ENCODE peak calls at places on chromosomes 2 and 18, in five cellular contexts. H, A, J, O and U are unnamed samples. For H3K36me3, the result is how much of the 10 kb centered on the place peaks cover.

GRCh38 chr18:5895886-5896740 is 791 bp upstream of the TMEM200C start:
- DNase-seq in O (peak), H (peak), J (peak), A (no peak), U (peak)

GRCh38 chr2:111168528-111168929 is 47.8 kb downstream of the BCL2L11 start:
- DNase-seq in A (no peak), H (peak), J (peak), O (no peak), U (no peak)

GRCh38 chr2:172931256-172931894 is 144.3 kb upstream of the MAP3K20 start:
- DNase-seq in H (peak), O (no peak), A (no peak), J (peak), U (no peak)

GRCh38 chr18:57891707-57892391 is 88.7 kb upstream of the ATP8B1 start:
- DNase-seq in A (no peak), O (no peak), J (no peak), H (no peak), U (no peak)

GRCh38 chr2:241935314-241935713 is 65.8 kb downstream of the RTP5 start:
- DNase-seq in J (no peak), A (no peak), H (no peak), O (no peak), U (no peak)

GRCh38 chr18:56097561-56098095 is 509.6 kb upstream of the TCF4 start:
- DNase-seq in J (no peak), O (no peak), H (no peak), A (no peak), U (no peak)

GRCh38 chr18:23209031-23209430 is 73.7 kb downstream of the CABLES1 start:
- DNase-seq in A (no peak), H (no peak), O (no peak), J (no peak), U (no peak)

GRCh38 chr2:105790467-105791118 is 45.9 kb downstream of the NCK2 start:
- DNase-seq in O (no peak), A (no peak), J (no peak), H (no peak), U (no peak)

GRCh38 chr2:200479617-200480292 is 30.1 kb downstream of the KCTD18 start:
- DNase-seq in H (no peak), J (no peak), O (no peak), A (no peak), U (no peak)

GRCh38 chr2:227339098-227339599 is 14.1 kb downstream of the MFF start:
- DNase-seq in J (no peak), A (no peak), O (no peak), H (no peak), U (no peak)

GRCh38 chr18:43393174-43393573 is 115.9 kb upstream of the SYT4 start:
- DNase-seq in J (no peak), H (no peak), O (no peak), A (no peak), U (no peak)

GRCh38 chr2:3959372-3959771 is 256.0 kb downstream of the DCDC2C start:
- DNase-seq in A (no peak), O (no peak), J (no peak), H (no peak), U (no peak)

GRCh38 chr2:170530284-170530745 is 184.8 kb upstream of the SP5 start:
- DNase-seq in O (peak), J (peak), H (peak), A (peak), U (peak)

GRCh38 chr2:175560521-175561164 is 379.1 kb upstream of the ATP5MC3 start:
- DNase-seq in O (no peak), A (no peak), J (no peak), H (no peak), U (no peak)

GRCh38 chr2:71678874-71679273 is 225.5 kb downstream of the DYSF start:
- DNase-seq in J (no peak), A (no peak), O (no peak), H (no peak), U (no peak)

GRCh38 chr2:160279813-160280465 is 79.9 kb upstream of the ITGB6 start:
- DNase-seq in H (no peak), O (no peak), J (no peak), A (no peak), U (no peak)

GRCh38 chr18:7596133-7596532 is 29.0 kb downstream of the PTPRM start:
- DNase-seq in A (no peak), H (no peak), J (no peak), O (no peak), U (no peak)

GRCh38 chr2:241340621-241341163 is 15.4 kb upstream of the FARP2 start:
- DNase-seq in J (no peak), A (no peak), O (no peak), H (no peak), U (no peak)

GRCh38 chr2:191215205-191215604 is 30.0 kb upstream of the MYO1B start:
- DNase-seq in H (no peak), A (no peak), O (no peak), J (no peak), U (no peak)

GRCh38 chr2:127106998-127107621 is at the start of gene BIN1:
- DNase-seq in O (peak), A (peak), J (peak), H (peak), U (peak)

GRCh38 chr2:129641371-129641770 is 338.1 kb upstream of the RAB6C start:
- DNase-seq in H (no peak), A (no peak), J (no peak), O (no peak), U (no peak)

GRCh38 chr18:79784965-79785770 is 12.6 kb upstream of the KCNG2 start:
- DNase-seq in A (no peak), H (no peak), J (no peak), O (peak), U (no peak)

GRCh38 chr18:23188391-23188790 is 53.1 kb downstream of the CABLES1 start:
- DNase-seq in J (no peak), H (no peak), O (no peak), A (no peak), U (no peak)

GRCh38 chr2:234964631-234965461 is 13.0 kb downstream of the SH3BP4 start:
- DNase-seq in H (no peak), J (no peak), A (no peak), O (peak), U (peak)

GRCh38 chr18:47283476-47283875 is 32.0 kb upstream of the SKOR2 start:
- DNase-seq in H (no peak), A (no peak), O (no peak), J (no peak), U (no peak)

GRCh38 chr2:100832885-100833284 is 12.9 kb downstream of the NPAS2 start:
- DNase-seq in H (no peak), J (no peak), O (no peak), A (no peak), U (no peak)

GRCh38 chr2:102604754-102605153 is 14.6 kb upstream of the SLC9A2 start:
- DNase-seq in A (no peak), O (no peak), J (no peak), H (peak), U (no peak)

GRCh38 chr18:51038110-51038509 is 8.1 kb downstream of the SMAD4 start:
- DNase-seq in A (no peak), J (no peak), O (no peak), H (no peak), U (no peak)

GRCh38 chr2:149657393-149657792 is 69.8 kb upstream of the MMADHC start:
- DNase-seq in H (no peak), J (no peak), A (no peak), O (no peak), U (no peak)

GRCh38 chr2:188132385-188132784 is 159.3 kb upstream of the GULP1 start:
- DNase-seq in J (peak), H (peak), A (no peak), O (no peak), U (no peak)

GRCh38 chr2:148273158-148273691 is 252.3 kb downstream of the MBD5 start:
- DNase-seq in H (no peak), O (no peak), J (no peak), A (no peak), U (no peak)

GRCh38 chr18:57898506-57899124 is 95.5 kb upstream of the ATP8B1 start:
- DNase-seq in H (no peak), J (no peak), A (no peak), O (no peak), U (no peak)

GRCh38 chr2:45872211-45872610 is 220.7 kb downstream of the PRKCE start:
- DNase-seq in J (no peak), A (no peak), H (peak), O (no peak), U (no peak)

GRCh38 chr18:12236934-12237832 is 17.0 kb upstream of the CIDEA start:
- DNase-seq in H (peak), J (peak), O (peak), A (peak), U (peak)

GRCh38 chr18:72826736-72827135 is 41.1 kb downstream of the NETO1 start:
- DNase-seq in J (no peak), O (no peak), A (no peak), H (no peak), U (no peak)

GRCh38 chr2:170917957-170918356 is 11.1 kb upstream of the GORASP2 start:
- DNase-seq in J (no peak), A (no peak), H (no peak), O (no peak), U (no peak)

DNA sequence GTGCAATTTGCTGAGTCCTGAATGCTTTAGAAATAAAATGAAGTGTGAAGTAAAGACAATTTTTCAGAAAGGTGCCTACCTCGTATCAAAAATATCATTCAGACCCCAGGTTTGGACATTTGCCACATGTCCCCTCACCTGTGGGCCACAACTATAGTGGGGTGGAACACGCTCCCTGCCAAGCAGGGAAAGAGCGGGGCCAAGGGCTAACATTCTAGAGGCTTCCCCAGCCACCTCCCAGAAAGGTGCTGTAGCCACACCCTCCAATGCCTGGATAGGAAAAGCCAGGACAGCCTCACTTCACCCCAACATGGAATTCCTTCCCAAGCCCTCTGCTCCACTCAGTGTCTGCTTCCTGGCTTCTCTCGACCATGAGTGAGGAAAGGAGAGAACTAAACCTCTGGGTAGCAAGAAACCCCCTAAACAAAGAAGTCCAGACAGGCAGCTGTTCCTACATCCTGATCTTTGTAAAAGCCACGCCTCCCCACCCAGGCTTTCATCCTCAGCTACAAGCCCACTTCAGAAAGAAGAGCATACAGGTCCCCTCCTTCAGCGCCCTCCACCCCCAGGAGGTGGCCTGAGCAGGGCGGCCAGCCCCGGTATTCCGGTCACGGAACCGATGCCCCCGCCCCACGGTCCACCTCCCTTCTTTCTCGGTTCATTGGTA is 2.1 kb downstream of the COL6A3 start:
- DNase-seq in J (no peak), O (no peak), A (no peak), H (no peak), U (no peak)
- H3K27ac ChIP-seq in J (peak), O (peak), A (peak), H (peak), U (peak)

GRCh38 chr2:47422560-47422959 is 19.6 kb downstream of the MSH2 start:
- DNase-seq in O (no peak), A (no peak), J (no peak), H (no peak), U (no peak)
- H3K36me3 ChIP-seq in O (under half), A (under half), J (under half), H (under half), U (under half)

DNA sequence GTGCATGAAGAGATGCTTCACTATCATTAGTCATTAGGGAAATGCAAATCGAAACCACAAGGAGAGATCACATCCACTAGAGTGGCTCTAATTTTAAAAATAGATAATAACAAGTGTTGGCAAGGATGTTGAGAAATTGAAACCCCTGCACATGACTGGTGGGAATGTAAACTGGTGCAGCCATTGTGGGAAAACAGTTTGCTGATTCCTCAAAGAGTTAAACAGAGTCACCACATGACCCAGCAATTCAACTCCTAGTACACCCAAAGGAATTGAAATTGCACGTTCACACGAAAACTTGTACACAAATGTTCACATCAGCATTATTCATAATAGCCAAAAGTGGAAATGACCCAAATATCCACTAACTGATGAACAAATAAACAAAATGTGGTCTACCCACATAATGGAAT is 179.5 kb downstream of the BCL2 start:
- DNase-seq in H (no peak), O (no peak), A (no peak), J (no peak), U (no peak)
- H3K27ac ChIP-seq in H (no peak), O (no peak), A (no peak), J (no peak), U (no peak)

GRCh38 chr18:34726286-34727004 is 16.3 kb downstream of the DTNA start:
- DNase-seq in O (no peak), H (no peak), A (no peak), J (no peak), U (no peak)
- H3K36me3 ChIP-seq in O (under half), H (under half), A (under half), J (under half), U (under half)

GRCh38 chr2:42369551-42370229 is 8.7 kb upstream of the COX7A2L start:
- DNase-seq in H (no peak), A (no peak), J (no peak), O (no peak), U (no peak)

GRCh38 chr2:42368817-42369550 is 8.0 kb upstream of the COX7A2L start:
- DNase-seq in O (no peak), H (no peak), J (peak), A (no peak), U (no peak)

GRCh38 chr2:42372474-42372787 is 11.4 kb upstream of the COX7A2L start:
- DNase-seq in J (no peak), A (no peak), H (no peak), O (no peak), U (no peak)

GRCh38 chr2:42372801-42373200 is 11.8 kb upstream of the COX7A2L start:
- DNase-seq in H (no peak), J (no peak), A (no peak), O (no peak), U (no peak)

DNA sequence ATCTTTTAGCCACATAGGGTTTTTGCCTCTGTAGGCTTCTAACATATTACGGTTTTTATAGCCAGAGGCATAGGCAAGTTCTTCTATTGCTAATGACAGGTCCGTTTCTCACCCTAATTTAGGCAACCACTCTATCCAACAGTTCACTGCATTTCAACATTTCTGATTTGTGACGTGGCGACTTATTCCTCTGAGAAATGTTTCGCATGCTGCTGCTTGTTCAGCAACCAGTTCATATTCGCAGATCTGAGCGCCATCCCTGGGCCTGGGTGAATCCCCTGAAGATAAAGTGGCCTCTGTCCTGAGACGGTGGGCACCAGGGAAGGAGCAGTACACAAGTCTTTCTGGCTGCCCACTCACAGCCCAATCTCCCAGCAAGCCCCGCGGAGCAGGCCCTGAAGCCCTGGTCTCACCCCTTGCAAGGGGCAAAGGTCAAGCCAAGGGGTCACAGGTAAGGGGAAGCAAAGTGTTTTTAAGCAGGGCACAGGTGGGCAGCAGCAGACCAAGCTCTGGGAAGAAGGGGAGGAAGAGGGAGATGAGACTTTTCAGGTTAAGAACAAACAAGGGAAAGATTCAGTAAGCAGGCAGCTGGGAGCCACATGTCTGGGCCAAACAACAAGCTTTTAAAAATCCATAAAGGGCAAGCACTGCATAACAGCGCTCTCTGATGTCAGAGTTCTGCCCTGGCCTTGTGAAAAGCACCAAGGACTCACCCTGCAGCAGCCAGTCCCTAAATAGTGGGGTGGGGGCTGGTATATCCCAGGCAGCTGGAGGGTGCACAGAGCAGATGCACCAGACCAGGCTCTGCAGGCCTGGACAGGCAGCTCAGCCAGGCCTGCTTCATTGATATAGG is 10.8 kb upstream of the COX7A2L start:
- DNase-seq in J (no peak), A (no peak), H (peak), O (no peak), U (no peak)
- H3K27ac ChIP-seq in J (no peak), A (no peak), H (peak), O (no peak), U (no peak)